ENCODE peak calls at places on chromosomes 1 and 21, in six cellular contexts. J, M, F, U, R and I are unnamed samples.

GRCh38 chr1:96721053-96721381 is 567 bp upstream of the PTBP2 start:
- DNase-seq in J (no peak), R (no peak), F (no peak), U (no peak), M (no peak), I (no peak)

GRCh38 chr1:198212675-198213074 is 55.9 kb downstream of the NEK7 start:
- DNase-seq in J (peak), R (no peak), M (no peak), F (no peak), U (no peak), I (no peak)

GRCh38 chr1:7223334-7224080 is 438.3 kb downstream of the CAMTA1 start:
- DNase-seq in J (peak), M (no peak), F (no peak), U (no peak), R (no peak), I (peak)

GRCh38 chr1:231561663-231562383 is 33.4 kb downstream of the TSNAX start:
- DNase-seq in R (no peak), J (no peak), F (no peak), U (no peak), M (no peak), I (no peak)

GRCh38 chr1:8712413-8713229 is 104.8 kb downstream of the RERE start:
- DNase-seq in M (no peak), F (no peak), U (no peak), R (peak), J (peak), I (peak)

GRCh38 chr1:75203415-75204277 is 69.5 kb downstream of the LHX8 start:
- DNase-seq in M (no peak), R (peak), U (no peak), J (peak), F (no peak), I (peak)

GRCh38 chr1:25861316-25862286 is 2.3 kb upstream of the AUNIP start:
- DNase-seq in U (no peak), M (peak), F (no peak), J (no peak), R (no peak), I (no peak)

GRCh38 chr21:37375866-37376574 is 9.4 kb downstream of the DYRK1A start:
- DNase-seq in M (no peak), U (no peak), F (no peak), R (no peak), J (no peak), I (no peak)

GRCh38 chr1:224846119-224846907 is 83.2 kb upstream of the DNAH14 start:
- DNase-seq in J (no peak), R (peak), F (no peak), M (no peak), U (no peak), I (no peak)

GRCh38 chr1:198462365-198463025 is 78.0 kb downstream of the ATP6V1G3 start:
- DNase-seq in F (peak), J (peak), R (no peak), M (no peak), U (no peak), I (no peak)

GRCh38 chr1:32240140-32240951 is 6.7 kb upstream of the FAM167B start:
- DNase-seq in F (peak), M (peak), R (peak), J (no peak), U (peak), I (no peak)

GRCh38 chr1:27575861-27576331 is 28.0 kb downstream of the AHDC1 start:
- DNase-seq in J (no peak), M (peak), U (no peak), R (peak), F (no peak), I (no peak)

GRCh38 chr1:206590025-206590834 is 22.0 kb downstream of the EIF2D start:
- DNase-seq in M (no peak), U (peak), F (peak), J (peak), R (peak), I (no peak)

GRCh38 chr1:158951956-158952355 is 20.6 kb downstream of the PYHIN1 start:
- DNase-seq in F (no peak), R (no peak), M (peak), U (no peak), J (no peak), I (no peak)

GRCh38 chr1:205375816-205376545 is 19.3 kb upstream of the KLHDC8A start:
- DNase-seq in F (no peak), U (no peak), J (peak), M (no peak), R (peak), I (peak)

GRCh38 chr1:71587961-71588360 is 507.1 kb upstream of the ZRANB2 start:
- DNase-seq in M (no peak), U (no peak), R (peak), F (no peak), J (peak), I (peak)

GRCh38 chr21:44991538-44992483 is 52.0 kb downstream of the SLX9 start:
- DNase-seq in R (no peak), U (no peak), J (no peak), F (no peak), M (peak), I (no peak)

GRCh38 chr1:55860816-55861519 is 645.8 kb upstream of the USP24 start:
- DNase-seq in R (peak), U (no peak), F (no peak), M (no peak), J (no peak), I (no peak)

GRCh38 chr1:228021526-228022030 is 14.8 kb downstream of the WNT3A start:
- DNase-seq in F (no peak), M (peak), J (no peak), R (no peak), U (no peak), I (no peak)

GRCh38 chr1:21058035-21058793 is 118.5 kb downstream of the EIF4G3 start:
- DNase-seq in J (no peak), R (no peak), U (no peak), M (no peak), F (no peak), I (no peak)

GRCh38 chr1:33640114-33640660 is 167.7 kb downstream of the ZSCAN20 start:
- DNase-seq in J (peak), U (no peak), M (no peak), F (no peak), R (no peak), I (no peak)

GRCh38 chr21:46001821-46002681 is 20.5 kb downstream of the COL6A1 start:
- DNase-seq in U (no peak), R (no peak), M (peak), F (peak), J (no peak), I (no peak)

GRCh38 chr1:31315902-31316301 is 19.1 kb downstream of the ZCCHC17 start:
- DNase-seq in M (no peak), F (no peak), J (no peak), R (no peak), U (no peak), I (no peak)

GRCh38 chr21:15480160-15480559 is 249.6 kb upstream of the USP25 start:
- DNase-seq in R (no peak), M (no peak), U (no peak), J (no peak), F (no peak), I (no peak)

GRCh38 chr1:36842448-36842847 is 191.9 kb downstream of the GRIK3 start:
- DNase-seq in J (no peak), R (no peak), U (no peak), F (no peak), M (no peak), I (no peak)

GRCh38 chr1:205069371-205070125 is 14.7 kb downstream of the TMEM81 start:
- DNase-seq in F (no peak), U (no peak), M (no peak), R (no peak), J (no peak), I (no peak)

GRCh38 chr1:23118957-23119792 is 49.5 kb downstream of the LUZP1 start:
- DNase-seq in F (no peak), U (peak), M (no peak), J (no peak), R (no peak), I (no peak)

GRCh38 chr1:24957016-24957807 is 27.1 kb upstream of the RUNX3 start:
- DNase-seq in R (no peak), M (no peak), U (no peak), J (no peak), F (no peak), I (no peak)

GRCh38 chr1:11653616-11654570 is at the start of gene FBXO2:
- DNase-seq in R (peak), U (no peak), J (no peak), F (no peak), M (peak), I (no peak)

GRCh38 chr1:56569661-56570060 is 9.7 kb downstream of the PLPP3 start:
- DNase-seq in M (no peak), J (no peak), R (no peak), F (no peak), U (no peak), I (no peak)

GRCh38 chr1:57633055-57633454 is 209.2 kb upstream of the DAB1 start:
- DNase-seq in R (peak), F (no peak), J (no peak), M (no peak), U (no peak), I (no peak)

GRCh38 chr1:19014765-19015164 is 58.3 kb upstream of the IFFO2 start:
- DNase-seq in R (no peak), M (no peak), J (no peak), F (no peak), U (no peak), I (no peak)

GRCh38 chr1:151882466-151882865 is 26.8 kb downstream of the THEM4 start:
- DNase-seq in R (no peak), M (no peak), J (no peak), U (no peak), F (no peak), I (no peak)

GRCh38 chr1:151401125-151401788 is 1.9 kb downstream of the PSMB4 start:
- DNase-seq in U (no peak), M (no peak), F (no peak), J (peak), R (no peak), I (no peak)

GRCh38 chr21:34223376-34223775 is 140.4 kb upstream of the KCNE2 start:
- DNase-seq in U (no peak), F (no peak), M (no peak), J (no peak), R (no peak), I (no peak)

GRCh38 chr1:200981278-200981677 is 42.2 kb downstream of the KIF21B start:
- DNase-seq in U (no peak), J (no peak), R (no peak), F (no peak), M (no peak), I (no peak)